ENCODE peak calls at places on chromosomes 11 and 22, in six cellular contexts. N, M, V, K, Q and R are unnamed samples.

GRCh38 chr11:117144477-117145392 is 648 bp downstream of the PAFAH1B2 start:
- DNase-seq in N (peak; percentile 73), M (peak; percentile 79), K (peak; percentile 61), V (peak; percentile 61), Q (peak; percentile 50), R (peak; percentile 46)

GRCh38 chr11:118012083-118012669 is 26.0 kb downstream of the IL10RA start:
- DNase-seq in Q (peak; percentile 63), M (peak; percentile 76), N (no peak), V (peak; percentile 47), K (no peak), R (no peak)

GRCh38 chr22:20524004-20524481 is 16.6 kb downstream of the MED15 start:
- DNase-seq in Q (peak; percentile 28), M (no peak), V (no peak), N (no peak), K (no peak), R (peak; percentile 34)

GRCh38 chr11:89161949-89162348 is 15.7 kb upstream of the TYR start:
- DNase-seq in N (no peak), M (no peak), Q (no peak), K (no peak), V (no peak), R (no peak)

GRCh38 chr11:70135142-70136132 is 57.3 kb downstream of the ANO1 start:
- DNase-seq in M (no peak), K (no peak), N (no peak), V (no peak), Q (no peak), R (no peak)

GRCh38 chr11:67662142-67662805 is 11.7 kb upstream of the ACY3 start:
- DNase-seq in Q (no peak), K (no peak), N (no peak), M (peak; percentile 30), V (no peak), R (no peak)

GRCh38 chr11:128235446-128235845 is 351.9 kb downstream of the ETS1 start:
- DNase-seq in V (no peak), Q (no peak), K (no peak), M (no peak), N (no peak), R (no peak)

GRCh38 chr11:58927393-58928081 is 11.8 kb upstream of the GLYATL1 start:
- DNase-seq in K (no peak), M (no peak), N (no peak), V (peak; percentile 43), Q (peak; percentile 7), R (no peak)

GRCh38 chr22:28998681-28999080 is 63.0 kb downstream of the C22orf31 start:
- DNase-seq in K (no peak), M (no peak), N (no peak), Q (no peak), V (no peak), R (no peak)

GRCh38 chr11:62909107-62909894 is 11.9 kb downstream of the CHRM1 start:
- DNase-seq in M (peak; percentile 85), N (peak; percentile 81), V (peak; percentile 85), Q (no peak), K (peak; percentile 59), R (no peak)

GRCh38 chr11:16771350-16772140 is 33.1 kb downstream of the C11orf58 start:
- DNase-seq in M (no peak), N (no peak), K (no peak), V (no peak), Q (no peak), R (no peak)

GRCh38 chr11:77111946-77112345 is 9.3 kb downstream of the OMP start:
- DNase-seq in Q (no peak), V (no peak), N (no peak), M (no peak), K (no peak), R (no peak)

GRCh38 chr22:45413368-45414211 is at the start of the genes RIBC2 and SMC1B:
- DNase-seq in K (peak; percentile 75), V (peak; percentile 80), N (peak; percentile 77), M (peak; percentile 88), Q (peak; percentile 89), R (peak; percentile 87)

GRCh38 chr11:130979386-130979972 is 63.2 kb upstream of the SNX19 start:
- DNase-seq in Q (peak; percentile 8), K (no peak), V (no peak), N (no peak), M (no peak), R (no peak)

GRCh38 chr22:44721206-44721605 is 19.2 kb downstream of the PRR5 start:
- DNase-seq in M (no peak), V (no peak), N (no peak), K (no peak), Q (no peak), R (no peak)

GRCh38 chr22:27844656-27845602 is 43.4 kb upstream of the MN1 start:
- DNase-seq in K (no peak), V (no peak), Q (no peak), M (no peak), N (no peak), R (no peak)

GRCh38 chr22:33109532-33110148 is 51.5 kb upstream of the SYN3 start:
- DNase-seq in M (no peak), Q (no peak), K (no peak), N (no peak), V (no peak), R (no peak)

GRCh38 chr22:44158766-44159165 is 22.0 kb upstream of the PARVG start:
- DNase-seq in N (no peak), K (no peak), V (no peak), M (no peak), Q (no peak), R (no peak)

DNA sequence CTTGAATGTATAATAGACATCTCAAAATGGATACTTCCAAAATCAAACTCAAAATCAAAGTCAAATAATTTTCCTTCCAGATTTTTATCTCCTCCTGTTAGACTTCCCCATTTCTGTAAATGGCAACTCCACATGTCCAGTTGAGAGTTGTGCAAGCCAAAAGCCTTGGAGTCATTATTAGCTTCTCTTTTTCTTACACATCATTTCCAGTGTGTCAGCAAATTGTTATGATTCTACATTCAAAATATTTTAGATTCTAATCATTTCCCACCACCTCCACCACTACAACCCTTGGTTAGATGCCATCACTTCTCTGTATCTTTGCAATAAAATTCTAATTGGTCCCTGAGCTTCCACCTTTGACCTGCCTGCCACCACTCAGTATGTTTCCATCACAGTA is 155.7 kb downstream of the CNTN5 start:
- DNase-seq in V (no peak), Q (no peak), M (no peak), N (no peak), K (no peak), R (no peak)
- H3K9me3 ChIP-seq in V (no peaks in the 10 kb centered on the region), Q (peaks cover 11% of the 10 kb centered on the region), M (no peaks in the 10 kb centered on the region), N (no peaks in the 10 kb centered on the region), K (no peaks in the 10 kb centered on the region), R (no peaks in the 10 kb centered on the region)

DNA sequence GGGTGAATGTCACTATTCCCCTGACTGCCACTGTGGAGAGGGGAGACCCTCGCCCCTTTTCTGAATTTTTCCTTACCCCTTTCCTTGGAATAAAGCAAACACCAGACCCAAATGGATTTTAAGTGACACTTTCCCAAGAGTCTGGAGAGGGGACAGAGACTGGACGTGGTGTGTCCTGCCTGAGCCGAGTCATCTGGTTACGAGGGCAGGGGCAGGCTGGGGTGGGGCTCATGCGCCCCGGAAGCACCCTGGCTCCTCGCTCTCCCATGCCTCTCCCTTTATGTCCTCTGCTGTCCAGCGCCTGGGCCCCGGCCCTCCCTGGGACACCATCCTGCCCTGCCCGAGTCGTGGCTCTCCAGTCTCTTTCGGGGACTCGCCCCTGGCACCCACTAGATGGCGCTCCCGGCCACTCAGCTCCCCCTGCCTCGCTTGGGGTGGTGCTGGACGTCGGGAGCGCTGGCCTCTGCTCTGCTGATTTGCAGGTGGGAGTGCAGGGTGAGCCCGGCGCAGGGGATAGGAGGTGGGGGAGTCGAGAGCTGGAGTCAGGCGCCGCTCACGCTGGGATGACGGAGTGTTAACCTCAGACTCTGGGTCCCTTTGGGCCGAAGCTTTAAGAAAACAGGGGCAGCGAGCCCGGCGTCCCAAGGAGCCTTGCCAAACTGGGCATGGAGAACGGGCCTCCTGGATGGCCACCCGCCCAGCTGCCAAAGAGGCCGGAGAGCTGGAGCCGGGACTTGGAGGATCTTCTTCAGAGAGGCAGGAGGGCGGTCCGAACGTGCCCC is 89.8 kb downstream of the RPS6KA4 start:
- DNase-seq in K (peak; percentile 81), N (peak; percentile 79), Q (peak; percentile 57), M (peak; percentile 92), V (peak; percentile 83), R (peak; percentile 56)
- H3K4me3 ChIP-seq in K (peak overlapping the region; percentile 57), N (peak overlapping the region; percentile 30), Q (no peak overlapping the region), M (peak overlapping the region; percentile 29), V (peak overlapping the region; percentile 36), R (peak overlapping the region; percentile 57)

GRCh38 chr22:31754813-31755212 is 994 bp downstream of the DEPDC5 start:
- DNase-seq in V (no peak), K (no peak), M (no peak), Q (no peak), N (no peak), R (no peak)
- H3K27ac ChIP-seq in V (peak overlapping the region; percentile 92), K (peak overlapping the region; percentile 97), M (peak overlapping the region; percentile 94), Q (peak overlapping the region; percentile 87), N (no peak overlapping the region), R (peak overlapping the region; percentile 87)

GRCh38 chr22:49307071-49307830 is 520.4 kb downstream of the BRD1 start:
- DNase-seq in K (no peak), Q (no peak), N (no peak), V (no peak), M (peak; percentile 58), R (no peak)
- H3K9me3 ChIP-seq in K (no peaks in the 10 kb centered on the region), Q (no peaks in the 10 kb centered on the region), N (no peaks in the 10 kb centered on the region), V (no peaks in the 10 kb centered on the region), M (no peaks in the 10 kb centered on the region), R (no peaks in the 10 kb centered on the region)

DNA sequence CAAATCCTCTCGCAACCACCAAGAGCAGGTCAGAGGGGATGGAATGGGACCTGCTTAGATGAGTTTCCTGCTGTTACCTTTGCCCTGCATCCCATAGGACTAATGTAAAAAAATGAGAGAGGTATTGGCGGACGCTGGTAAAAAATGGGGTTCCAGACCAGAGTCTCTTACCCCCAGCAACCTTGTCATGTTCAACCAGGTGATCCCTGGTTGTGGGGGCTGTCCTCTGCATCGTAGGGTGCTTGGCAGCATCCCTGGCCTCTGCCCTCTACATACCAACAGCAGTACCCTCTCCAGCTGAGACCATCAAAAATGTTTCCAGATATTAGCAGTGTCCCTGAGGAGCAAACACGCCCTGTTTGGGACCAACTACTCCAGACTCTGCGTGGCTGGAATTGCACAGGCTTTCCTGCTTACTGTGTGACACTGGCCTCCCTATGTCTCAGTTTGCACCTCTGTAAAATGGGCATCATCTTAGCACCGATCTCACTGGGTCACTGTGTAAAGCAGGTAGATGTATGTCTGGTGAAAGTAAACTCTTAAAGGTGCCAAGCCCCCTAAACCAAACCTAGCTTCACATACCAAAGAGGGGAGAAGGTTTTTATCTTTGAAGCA is 1.5 kb downstream of the APOL6 start:
- DNase-seq in Q (no peak), V (no peak), M (no peak), K (no peak), N (no peak), R (no peak)
- H3K4me3 ChIP-seq in Q (peak overlapping the region; percentile 98), V (peak overlapping the region; percentile 68), M (peak overlapping the region; percentile 93), K (peak overlapping the region; percentile 72), N (peak overlapping the region; percentile 53), R (peak overlapping the region; percentile 90)

DNA sequence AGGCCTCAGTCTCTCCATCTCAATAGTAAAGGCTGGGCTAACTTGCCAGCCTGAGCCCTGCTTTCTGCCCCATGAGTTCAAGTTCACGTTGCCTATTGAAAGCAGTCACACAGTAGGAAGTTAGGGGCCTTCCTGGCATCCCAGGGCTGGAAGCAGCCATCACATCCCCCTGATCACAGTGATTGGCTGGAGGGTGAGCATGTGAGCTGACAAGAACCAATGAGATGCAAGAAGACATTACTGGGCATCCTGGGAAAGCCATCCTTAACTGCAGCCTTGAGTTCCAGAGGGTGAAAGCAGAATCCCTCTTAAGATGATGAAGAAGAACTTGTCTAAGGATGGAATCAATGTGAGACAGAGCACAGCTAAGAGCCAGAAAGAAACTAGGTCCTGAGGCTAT is 29.0 kb downstream of the IRAG1 start:
- DNase-seq in V (no peak), Q (no peak), N (no peak), M (no peak), K (no peak), R (no peak)
- H3K27ac ChIP-seq in V (peak overlapping the region; percentile 80), Q (no peak overlapping the region), N (no peak overlapping the region), M (no peak overlapping the region), K (peak overlapping the region; percentile 77), R (no peak overlapping the region)